ENCODE peak calls at places on chromosome 2, in ten cellular contexts. K, J, N, L, T, D, R, S, A and Y are unnamed samples.

GRCh38 chr2:118460425-118460824 is 372.2 kb downstream of the INSIG2 start:
- DNase-seq in D (no peak), A (no peak), J (no peak), S (no peak), L (no peak), N (no peak), R (no peak), K (no peak), T (peak; percentile 23), Y (no peak)

GRCh38 chr2:12089001-12089400 is 342.6 kb downstream of the LPIN1 start:
- DNase-seq in D (no peak), S (no peak), T (no peak), N (no peak), L (no peak), A (no peak), K (no peak), R (no peak), J (no peak), Y (no peak)

GRCh38 chr2:142980246-142981068 is 103.0 kb downstream of the KYNU start:
- DNase-seq in R (no peak), S (no peak), A (no peak), L (peak; percentile 36), J (no peak), N (no peak), K (no peak), D (peak; percentile 30), T (peak; percentile 74), Y (no peak)

GRCh38 chr2:107072150-107072940 is 186.4 kb upstream of the ST6GAL2 start:
- DNase-seq in D (no peak), T (no peak), K (no peak), S (no peak), A (peak; percentile 18), N (no peak), L (peak; percentile 26), R (peak; percentile 15), J (no peak), Y (no peak)

GRCh38 chr2:192059226-192059625 is 135.5 kb downstream of the TMEFF2 start:
- DNase-seq in T (no peak), A (no peak), L (no peak), N (no peak), R (no peak), K (no peak), S (no peak), D (no peak), J (no peak), Y (no peak)

GRCh38 chr2:109376796-109377495 is 236.8 kb downstream of the SEPTIN10 start:
- DNase-seq in R (peak; percentile 80), D (no peak), A (no peak), S (no peak), T (no peak), J (peak; percentile 52), N (no peak), L (no peak), K (no peak), Y (peak; percentile 21)

GRCh38 chr2:10537522-10538195 is 89.5 kb upstream of the ODC1 start:
- DNase-seq in S (peak; percentile 8), T (no peak), D (no peak), A (no peak), N (no peak), J (no peak), K (no peak), L (no peak), R (peak; percentile 27), Y (no peak)

GRCh38 chr2:155099784-155100183 is 401.3 kb downstream of the KCNJ3 start:
- DNase-seq in D (no peak), R (no peak), S (no peak), J (no peak), L (no peak), T (peak; percentile 57), K (no peak), A (no peak), N (no peak), Y (no peak)

GRCh38 chr2:53756644-53757043 is 11.0 kb upstream of the CHAC2 start:
- DNase-seq in K (no peak), A (no peak), T (no peak), D (no peak), R (no peak), J (no peak), L (no peak), N (no peak), S (no peak), Y (no peak)

GRCh38 chr2:53752385-53752784 is 15.2 kb upstream of the CHAC2 start:
- DNase-seq in J (no peak), A (no peak), S (no peak), L (no peak), D (no peak), T (no peak), R (no peak), N (no peak), K (no peak), Y (no peak)

GRCh38 chr2:53751728-53752127 is 15.9 kb upstream of the CHAC2 start:
- DNase-seq in D (no peak), T (no peak), A (no peak), L (no peak), S (no peak), R (peak; percentile 63), N (no peak), K (no peak), J (no peak), Y (no peak)

GRCh38 chr2:53753036-53753435 is 14.6 kb upstream of the CHAC2 start:
- DNase-seq in S (no peak), A (no peak), T (no peak), R (no peak), N (no peak), K (no peak), J (no peak), D (no peak), L (no peak), Y (no peak)

GRCh38 chr2:53755022-53755630 is 12.5 kb upstream of the CHAC2 start:
- DNase-seq in D (no peak), R (no peak), N (peak; percentile 14), K (peak; percentile 40), L (no peak), J (peak; percentile 82), A (no peak), T (peak; percentile 43), S (peak; percentile 36), Y (peak; percentile 35)
- H3K27ac ChIP-seq in D (no peak overlapping the region), R (no peak overlapping the region), N (no peak overlapping the region), K (no peak overlapping the region), L (no peak overlapping the region), J (no peak overlapping the region), A (peak overlapping the region; percentile 3), T (no peak overlapping the region), S (no peak overlapping the region), Y (no peak overlapping the region)

DNA sequence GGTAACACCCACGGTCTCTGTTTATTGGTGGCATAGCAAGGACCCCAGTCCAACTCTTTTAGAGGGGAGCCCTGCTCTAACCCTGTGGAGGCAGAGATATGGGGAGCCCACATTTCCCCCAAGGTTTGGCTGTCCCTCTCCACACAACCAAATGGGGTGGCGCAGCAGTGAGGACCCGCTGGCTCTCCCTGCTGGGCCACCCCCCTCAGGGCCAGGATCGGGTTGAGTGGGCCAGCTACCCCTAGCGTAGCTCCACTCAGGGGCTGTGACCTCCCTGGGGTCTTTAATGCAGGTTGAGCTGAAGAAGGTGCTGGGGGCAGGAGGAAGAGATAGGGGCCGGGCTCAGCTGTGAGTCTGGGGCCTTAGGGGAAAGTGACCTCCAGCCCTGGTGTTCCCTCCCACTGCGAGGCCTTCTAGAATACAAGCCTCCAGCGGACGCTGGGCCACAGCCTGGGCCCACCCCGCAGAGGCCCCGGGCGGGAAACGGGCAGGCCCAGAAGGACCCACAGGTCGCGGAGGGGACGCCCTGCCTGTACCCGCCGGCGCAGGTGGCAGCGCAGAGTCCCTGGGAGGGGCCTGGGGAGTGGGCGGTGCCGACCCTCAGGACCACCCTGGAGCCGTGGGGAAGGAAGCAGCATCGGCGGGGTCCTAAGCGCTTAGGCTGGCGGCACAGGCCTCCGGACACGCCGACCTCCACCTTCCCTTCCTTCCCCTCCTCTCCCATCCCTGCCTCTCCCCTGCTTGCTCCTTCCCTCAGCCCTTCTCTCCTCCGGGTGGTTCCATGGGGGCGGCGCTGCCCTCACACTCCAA is 9.6 kb downstream of the CROCC2 start:
- DNase-seq in N (no peak), R (peak; percentile 84), T (no peak), J (no peak), K (no peak), A (no peak), S (peak; percentile 17), D (no peak), L (no peak), Y (no peak)
- H3K27ac ChIP-seq in N (no peak overlapping the region), R (no peak overlapping the region), T (no peak overlapping the region), J (no peak overlapping the region), K (no peak overlapping the region), A (no peak overlapping the region), S (no peak overlapping the region), D (no peak overlapping the region), L (no peak overlapping the region), Y (no peak overlapping the region)

GRCh38 chr2:105369777-105370690 is 28.8 kb downstream of the FHL2 start:
- DNase-seq in R (no peak), K (peak; percentile 73), S (peak; percentile 82), N (peak; percentile 87), L (peak; percentile 93), A (peak; percentile 87), T (peak; percentile 46), D (peak; percentile 58), J (peak; percentile 93), Y (peak; percentile 93)

GRCh38 chr2:105371810-105372209 is 27.0 kb downstream of the FHL2 start:
- DNase-seq in J (peak; percentile 56), K (no peak), T (no peak), D (no peak), A (no peak), N (no peak), L (no peak), S (no peak), R (no peak), Y (no peak)

GRCh38 chr2:105369009-105369408 is 29.8 kb downstream of the FHL2 start:
- DNase-seq in T (no peak), K (no peak), D (no peak), R (no peak), L (no peak), S (no peak), J (no peak), N (no peak), A (no peak), Y (no peak)

GRCh38 chr2:105373344-105373781 is 25.5 kb downstream of the FHL2 start:
- DNase-seq in L (peak; percentile 19), N (peak; percentile 57), K (peak; percentile 83), T (no peak), A (peak; percentile 53), S (no peak), R (no peak), D (no peak), J (peak; percentile 82), Y (peak; percentile 70)

DNA sequence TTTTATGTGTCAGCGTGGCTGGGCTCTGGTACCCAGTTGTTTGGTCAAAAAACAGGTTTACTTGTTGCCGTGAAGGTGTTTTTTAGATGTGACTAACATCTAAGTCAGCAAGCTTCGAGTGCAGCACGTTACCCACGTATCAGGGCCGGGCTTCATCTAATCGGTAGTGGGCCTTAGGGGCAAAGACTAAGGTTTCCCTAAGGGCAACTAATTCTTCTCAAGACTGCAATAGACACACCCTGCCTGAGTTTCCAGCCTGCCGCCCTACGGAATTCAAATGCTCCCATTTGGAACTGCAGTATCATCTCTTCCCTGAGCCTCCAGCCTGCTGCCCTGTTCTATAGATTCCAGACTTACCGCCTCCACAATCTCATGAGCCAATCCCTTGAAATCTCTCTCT is 27.7 kb downstream of the FHL2 start:
- DNase-seq in J (peak; percentile 46), D (no peak), L (no peak), R (no peak), S (no peak), K (no peak), A (no peak), N (no peak), T (no peak), Y (no peak)
- H3K27ac ChIP-seq in J (no peak overlapping the region), D (no peak overlapping the region), L (no peak overlapping the region), R (peak overlapping the region; percentile 70), S (no peak overlapping the region), K (no peak overlapping the region), A (no peak overlapping the region), N (no peak overlapping the region), T (no peak overlapping the region), Y (peak overlapping the region; percentile 87)

DNA sequence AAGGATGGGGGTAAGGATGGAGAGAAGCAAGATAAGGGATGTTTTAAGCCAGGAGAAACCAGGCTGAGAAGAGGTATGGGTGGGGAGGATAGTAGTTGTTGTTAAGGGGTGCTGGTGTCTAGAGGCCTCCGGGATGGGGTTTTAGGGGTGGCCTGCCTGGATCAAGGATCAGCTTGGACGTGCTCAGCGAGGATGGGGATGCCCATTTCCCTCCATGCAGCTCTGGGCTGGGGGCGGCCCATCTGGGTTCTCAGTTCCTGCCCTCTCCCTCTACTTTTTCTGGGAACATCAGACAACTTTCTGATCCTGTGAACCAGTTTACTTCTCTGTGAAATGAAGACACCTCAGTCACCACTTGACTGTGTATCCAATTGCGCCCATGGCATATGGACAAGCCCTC is 10.1 kb downstream of the B3GNT2 start:
- DNase-seq in N (no peak), R (no peak), J (no peak), K (no peak), D (no peak), T (no peak), S (no peak), A (no peak), L (no peak), Y (no peak)
- H3K27ac ChIP-seq in N (no peak overlapping the region), R (no peak overlapping the region), J (no peak overlapping the region), K (no peak overlapping the region), D (no peak overlapping the region), T (no peak overlapping the region), S (no peak overlapping the region), A (no peak overlapping the region), L (no peak overlapping the region), Y (no peak overlapping the region)